ENCODE peak calls at places on chromosomes 6 and 20, in ten cellular contexts. T is bronchial epithelial cell; Y is amniotic stem cell; O is T1000; H is CD8-positive, alpha-beta memory T cell; X is HTR-8/SVneo; M is DMS 273 treated with DMSO at 0.1 percent for 48 hours; B is activated T-helper 1 cell treated with Interleukin-2 at 50 U/mL for 16 hours; E is RPMI8226; L is activated gamma-delta T cell. F is an unnamed sample.

GRCh38 chr6:38371312-38371672 is 268.4 kb downstream of the BTBD9 start:
- DNase-seq in O (no peak), M (no peak), Y (no peak), E (no peak), X (no peak), B (no peak), H (no peak), L (no peak), T (no peak), F (no peak)

GRCh38 chr20:34242879-34243278 is 1.7 kb downstream of the ASIP start:
- DNase-seq in H (no peak), B (no peak), Y (no peak), X (no peak), L (no peak), E (no peak), M (no peak), T (no peak), O (no peak), F (no peak)

GRCh38 chr6:71533939-71534379 is 245.3 kb downstream of the OGFRL1 start:
- DNase-seq in X (peak; percentile 15), Y (no peak), E (peak; percentile 36), B (no peak), M (no peak), L (no peak), O (no peak), T (peak; percentile 25), H (no peak), F (no peak)

GRCh38 chr6:5091210-5091609 is 6.1 kb downstream of the PPP1R3G start:
- DNase-seq in Y (no peak), E (no peak), M (no peak), X (no peak), B (no peak), H (no peak), L (no peak), T (no peak), O (no peak), F (no peak)

GRCh38 chr6:106908386-106908840 is 66.1 kb downstream of the CD24 start:
- DNase-seq in L (no peak), E (no peak), X (no peak), H (no peak), M (no peak), B (no peak), T (peak; percentile 89), Y (no peak), O (peak; percentile 75), F (no peak)

GRCh38 chr20:35597186-35597585 is 18.4 kb upstream of the SPAG4 start:
- DNase-seq in X (no peak), H (no peak), M (no peak), L (no peak), Y (no peak), B (no peak), E (no peak), O (no peak), T (no peak), F (no peak)

GRCh38 chr6:95203153-95203754 is 374.1 kb upstream of the MANEA start:
- DNase-seq in O (peak; percentile 1), T (peak; percentile 55), E (peak; percentile 30), Y (no peak), X (no peak), M (no peak), L (no peak), B (no peak), H (no peak), F (no peak)

GRCh38 chr6:157034433-157035230 is 257.5 kb downstream of the ARID1B start:
- DNase-seq in O (no peak), Y (peak; percentile 22), X (no peak), H (no peak), E (peak; percentile 36), L (no peak), T (peak; percentile 72), B (no peak), M (no peak), F (no peak)

GRCh38 chr6:118372413-118372812 is 175.7 kb upstream of the PLN start:
- DNase-seq in T (peak; percentile 10), E (no peak), L (no peak), B (no peak), O (no peak), H (no peak), X (no peak), Y (no peak), M (no peak), F (no peak)

GRCh38 chr6:31826793-31827285 is 699 bp upstream of the HSPA1B start:
- DNase-seq in L (no peak), Y (peak; percentile 76), B (peak; percentile 19), X (peak; percentile 84), T (no peak), M (peak; percentile 94), E (peak; percentile 80), H (peak; percentile 64), O (peak; percentile 76), F (no peak)

GRCh38 chr20:62362991-62363919 is 3.9 kb downstream of the LAMA5 start:
- DNase-seq in H (no peak), E (no peak), Y (no peak), T (no peak), L (no peak), B (no peak), O (no peak), M (peak; percentile 53), X (no peak), F (no peak)

GRCh38 chr6:149985506-149985937 is 21.8 kb downstream of the ULBP1 start:
- DNase-seq in H (no peak), Y (no peak), E (no peak), L (no peak), M (no peak), B (no peak), X (no peak), T (peak; percentile 22), O (no peak), F (no peak)

GRCh38 chr20:50876063-50876685 is 55.1 kb downstream of the ADNP start:
- DNase-seq in H (no peak), T (no peak), E (no peak), L (no peak), B (no peak), O (no peak), X (no peak), M (no peak), Y (no peak), F (no peak)

GRCh38 chr6:154347981-154348380 is 8.6 kb downstream of the IPCEF1 start:
- DNase-seq in E (no peak), H (no peak), L (no peak), B (no peak), M (no peak), O (no peak), X (no peak), T (no peak), Y (no peak), F (no peak)

GRCh38 chr6:42431356-42431755 is 20.4 kb downstream of the TRERF1 start:
- DNase-seq in B (no peak), H (no peak), M (no peak), E (no peak), O (no peak), L (no peak), X (no peak), Y (no peak), T (no peak), F (no peak)

GRCh38 chr6:138560130-138560850 is 61.0 kb upstream of the NHSL1 start:
- DNase-seq in Y (no peak), B (no peak), O (no peak), M (no peak), H (no peak), L (no peak), E (no peak), T (no peak), X (no peak), F (no peak)

GRCh38 chr6:134813146-134813545 is 136.8 kb downstream of the ALDH8A1 start:
- DNase-seq in M (no peak), B (no peak), X (no peak), Y (no peak), T (no peak), H (no peak), E (no peak), O (no peak), L (no peak), F (no peak)

GRCh38 chr6:2951723-2952122 is 19.6 kb downstream of the SERPINB6 start:
- DNase-seq in X (no peak), L (no peak), B (no peak), H (no peak), E (no peak), O (no peak), Y (no peak), T (no peak), M (no peak), F (no peak)

GRCh38 chr6:36245572-36246031 is 24.3 kb upstream of the PNPLA1 start:
- DNase-seq in M (no peak), E (no peak), T (no peak), X (no peak), O (no peak), L (no peak), H (no peak), Y (no peak), B (no peak), F (no peak)

GRCh38 chr6:107361568-107362270 is 97.6 kb downstream of the PDSS2 start:
- DNase-seq in M (no peak), L (no peak), Y (no peak), E (no peak), B (no peak), T (no peak), O (peak; percentile 23), H (no peak), X (peak; percentile 27), F (no peak)

GRCh38 chr6:150439373-150439772 is 70.6 kb downstream of the IYD start:
- DNase-seq in H (no peak), X (no peak), O (no peak), Y (no peak), B (no peak), E (no peak), T (no peak), M (no peak), L (no peak), F (no peak)

GRCh38 chr20:24842591-24843442 is 106.3 kb upstream of the CST7 start:
- DNase-seq in E (peak; percentile 94), Y (no peak), M (no peak), T (no peak), L (no peak), O (no peak), X (no peak), B (no peak), H (no peak), F (peak; percentile 95)

GRCh38 chr6:34386316-34387137 is 5.9 kb downstream of the NUDT3 start:
- DNase-seq in M (no peak), X (no peak), O (peak; percentile 39), T (peak; percentile 75), E (no peak), L (no peak), B (no peak), H (no peak), Y (no peak), F (no peak)

GRCh38 chr6:165447141-165447540 is 137.7 kb upstream of the C6orf118 start:
- DNase-seq in H (no peak), X (no peak), O (no peak), T (no peak), Y (no peak), L (no peak), M (no peak), B (no peak), E (no peak), F (no peak)

GRCh38 chr6:53866231-53866630 is 71.4 kb downstream of the LRRC1 start:
- DNase-seq in X (no peak), M (no peak), B (no peak), O (no peak), T (no peak), E (no peak), L (no peak), H (no peak), Y (no peak), F (no peak)

GRCh38 chr6:152750694-152751093 is at the start of gene VIP:
- DNase-seq in L (no peak), H (no peak), M (no peak), E (peak; percentile 30), O (no peak), Y (no peak), B (no peak), T (peak; percentile 37), X (peak; percentile 13), F (no peak)

GRCh38 chr6:2129076-2129695 is 116.2 kb downstream of the GMDS start:
- DNase-seq in X (no peak), M (no peak), O (no peak), H (no peak), B (no peak), E (no peak), T (no peak), Y (no peak), L (no peak), F (no peak)

F was measured in GM12864.